ENCODE peak calls at places on chromosomes 4 and X, in five cellular contexts. W is Panc1, Q is suprapubic skin, M is mammary epithelial cell, G is transverse colon. E is an unnamed sample.

GRCh38 chr4:113979157-113979972 is at the start of gene ARSJ:
- DNase-seq in W (no peak), Q (peak; percentile 66), M (peak; percentile 82), G (peak; percentile 54), E (no peak)

GRCh38 chrX:40173662-40174593 is 76.2 kb upstream of the BCOR start:
- DNase-seq in W (no peak), Q (peak; percentile 64), M (no peak), G (peak; percentile 38), E (peak; percentile 44)

GRCh38 chr4:24137963-24138601 is 248.2 kb upstream of the PPARGC1A start:
- DNase-seq in W (no peak), Q (no peak), M (no peak), G (peak; percentile 73), E (no peak)

GRCh38 chr4:105956566-105956965 is 61.3 kb downstream of the NPNT start:
- DNase-seq in W (no peak), Q (no peak), M (no peak), G (no peak), E (no peak)

GRCh38 chr4:15506464-15506863 is 36.8 kb downstream of the CC2D2A start:
- DNase-seq in W (no peak), Q (no peak), M (no peak), G (no peak), E (no peak)

GRCh38 chrX:68686684-68687045 is 39.2 kb downstream of the STARD8 start:
- DNase-seq in W (no peak), Q (no peak), M (no peak), G (no peak), E (no peak)

GRCh38 chr4:74932832-74933561 is at the start of gene PARM1:
- DNase-seq in W (peak; percentile 17), Q (peak; percentile 80), M (peak; percentile 61), G (peak; percentile 97), E (no peak)

GRCh38 chr4:186329372-186329771 is 63.4 kb downstream of the F11 start:
- DNase-seq in W (no peak), Q (no peak), M (no peak), G (no peak), E (no peak)

GRCh38 chr4:108048157-108048556 is 58.5 kb downstream of the HADH start:
- DNase-seq in W (no peak), Q (no peak), M (no peak), G (no peak), E (no peak)

GRCh38 chrX:118526149-118526548 is 30.5 kb downstream of the DOCK11 start:
- DNase-seq in W (no peak), Q (no peak), M (no peak), G (no peak), E (no peak)

GRCh38 chrX:259692-260355 is 21.4 kb upstream of the PLCXD1 start:
- DNase-seq in W (no peak), Q (no peak), M (no peak), G (no peak), E (no peak)

GRCh38 chrX:43735957-43736356 is 79.9 kb downstream of the MAOA start:
- DNase-seq in W (no peak), Q (no peak), M (no peak), G (no peak), E (no peak)

GRCh38 chrX:44431206-44431605 is 87.7 kb upstream of the EFHC2 start:
- DNase-seq in W (no peak), Q (no peak), M (peak; percentile 81), G (no peak), E (no peak)

GRCh38 chr4:105191621-105192210 is 45.0 kb downstream of the TET2 start:
- DNase-seq in W (no peak), Q (no peak), M (peak; percentile 19), G (no peak), E (no peak)

GRCh38 chrX:2823795-2824386 is 4.8 kb upstream of the GYG2 start:
- DNase-seq in W (no peak), Q (no peak), M (no peak), G (peak; percentile 30), E (no peak)

GRCh38 chrX:50838820-50839600 is 25.0 kb upstream of the SHROOM4 start:
- DNase-seq in W (no peak), Q (no peak), M (peak; percentile 55), G (no peak), E (no peak)

GRCh38 chr4:99885063-99885664 is 9.1 kb downstream of the LAMTOR3 start:
- DNase-seq in W (no peak), Q (no peak), M (peak; percentile 34), G (no peak), E (no peak)

GRCh38 chrX:39982927-39983326 is 114.8 kb downstream of the BCOR start:
- DNase-seq in W (no peak), Q (no peak), M (no peak), G (no peak), E (no peak)

GRCh38 chrX:13658602-13659001 is 5.7 kb downstream of the TCEANC start:
- DNase-seq in W (no peak), Q (no peak), M (peak; percentile 51), G (no peak), E (peak; percentile 58)

GRCh38 chrX:15202458-15203177 is 67.3 kb downstream of the ASB9 start:
- DNase-seq in W (no peak), Q (no peak), M (peak; percentile 68), G (no peak), E (no peak)

GRCh38 chrX:114999906-115000305 is 17.5 kb downstream of the IL13RA2 start:
- DNase-seq in W (no peak), Q (no peak), M (no peak), G (no peak), E (no peak)

GRCh38 chrX:110277609-110278008 is 40.3 kb downstream of the AMMECR1 start:
- DNase-seq in W (no peak), Q (no peak), M (no peak), G (no peak), E (no peak)

GRCh38 chrX:151397741-151398070 is 700 bp downstream of the VMA21 start:
- DNase-seq in W (no peak), Q (no peak), M (no peak), G (no peak), E (peak; percentile 14)

GRCh38 chr4:130257271-130257670 is 1161.3 kb downstream of the C4orf33 start:
- DNase-seq in W (no peak), Q (no peak), M (peak; percentile 91), G (no peak), E (no peak)

GRCh38 chr4:67871867-67872266 is 11.9 kb downstream of the TMPRSS11D start:
- DNase-seq in W (peak; percentile 27), Q (no peak), M (peak; percentile 58), G (no peak), E (no peak)

GRCh38 chr4:1285790-1286553 is 3.7 kb upstream of the MAEA start:
- DNase-seq in W (no peak), Q (no peak), M (no peak), G (no peak), E (peak; percentile 19)

GRCh38 chr4:41214158-41215146 is at the start of gene APBB2:
- DNase-seq in W (peak; percentile 84), Q (peak; percentile 96), M (peak; percentile 96), G (peak; percentile 95), E (no peak)

GRCh38 chrX:11239230-11239629 is 54.0 kb upstream of the AMELX start:
- DNase-seq in W (no peak), Q (no peak), M (peak; percentile 73), G (no peak), E (no peak)

GRCh38 chr4:113958766-113959540 is 20.5 kb downstream of the ARSJ start:
- DNase-seq in W (peak; percentile 97), Q (no peak), M (peak; percentile 86), G (no peak), E (no peak)

GRCh38 chr4:82624819-82625218 is 63.0 kb upstream of the TMEM150C start:
- DNase-seq in W (no peak), Q (no peak), M (no peak), G (no peak), E (no peak)

GRCh38 chr4:77127837-77128621 is 29.0 kb upstream of the CCNG2 start:
- DNase-seq in W (no peak), Q (no peak), M (no peak), G (no peak), E (no peak)

GRCh38 chr4:144696376-144696775 is 50.4 kb downstream of the HHIP start:
- DNase-seq in W (no peak), Q (no peak), M (no peak), G (no peak), E (no peak)

GRCh38 chr4:123667496-123667895 is 270.9 kb downstream of the SPRY1 start:
- DNase-seq in W (no peak), Q (no peak), M (peak; percentile 87), G (no peak), E (no peak)

GRCh38 chr4:147594107-147594506 is 23.1 kb upstream of the TMEM184C start:
- DNase-seq in W (no peak), Q (no peak), M (no peak), G (no peak), E (no peak)

GRCh38 chr4:159224412-159224811 is 121.5 kb downstream of the RAPGEF2 start:
- DNase-seq in W (no peak), Q (no peak), M (no peak), G (no peak), E (no peak)
- H3K4me1 ChIP-seq in W (no peaks in the 10 kb centered on the region), Q (peaks cover 26% of the 10 kb centered on the region), M (peaks cover 19% of the 10 kb centered on the region), G (no peaks in the 10 kb centered on the region), E (no peaks in the 10 kb centered on the region)

DNA sequence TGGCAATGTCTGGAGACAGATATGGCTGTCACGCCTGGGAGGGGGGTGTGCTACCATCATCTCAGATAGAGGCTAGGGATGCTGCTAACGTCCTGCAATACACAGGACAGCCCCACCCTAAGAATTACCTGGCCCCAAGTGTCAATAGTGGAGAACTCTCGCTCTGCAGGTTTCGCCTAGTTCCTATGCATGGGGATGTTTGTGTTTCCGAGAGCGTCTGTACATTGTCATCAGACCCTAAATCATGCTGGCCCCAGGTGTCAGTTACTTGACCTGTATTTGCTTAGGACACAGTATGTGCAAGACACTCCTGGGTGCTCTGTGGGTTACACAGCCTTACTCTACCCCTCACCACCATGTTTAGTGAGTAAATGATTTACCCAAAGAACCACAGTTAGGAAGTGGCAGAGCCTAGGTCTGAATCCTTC is 90.8 kb downstream of the AFF1 start:
- DNase-seq in W (no peak), Q (no peak), M (no peak), G (peak; percentile 61), E (no peak)
- H3K4me1 ChIP-seq in W (no peaks in the 10 kb centered on the region), Q (peaks cover 70% of the 10 kb centered on the region), M (peaks cover under 1% of the 10 kb centered on the region), G (peaks cover 41% of the 10 kb centered on the region), E (peaks cover 17% of the 10 kb centered on the region)

DNA sequence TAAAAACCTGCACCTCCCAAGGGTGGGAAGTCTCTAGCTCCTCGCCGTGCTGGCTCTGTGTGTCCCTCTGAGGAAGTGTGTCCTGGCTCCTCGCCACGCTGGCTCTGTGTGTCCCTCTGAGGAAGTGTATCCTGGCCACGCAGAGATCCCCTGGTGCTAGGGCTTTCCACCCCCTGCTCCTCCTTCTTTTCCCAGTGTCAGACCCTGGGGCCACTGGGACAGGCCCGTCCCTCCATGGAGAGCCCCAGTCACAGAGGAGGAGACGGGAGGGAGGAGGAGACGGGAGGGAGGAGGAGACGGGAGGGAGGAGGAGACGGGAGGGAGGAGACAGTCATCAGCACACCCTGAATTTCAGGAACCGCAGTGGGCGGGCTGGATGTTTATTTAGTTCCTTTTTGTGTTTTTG is 53.8 kb upstream of the HGFAC start:
- DNase-seq in W (no peak), Q (peak; percentile 88), M (peak; percentile 88), G (peak; percentile 74), E (no peak)
- H3K4me1 ChIP-seq in W (peaks cover 20% of the 10 kb centered on the region), Q (peaks cover 77% of the 10 kb centered on the region), M (peaks cover 33% of the 10 kb centered on the region), G (no peaks in the 10 kb centered on the region), E (no peaks in the 10 kb centered on the region)

GRCh38 chr4:128517739-128518510 is 230.3 kb upstream of the PGRMC2 start:
- DNase-seq in W (peak; percentile 56), Q (no peak), M (peak; percentile 83), G (peak; percentile 14), E (no peak)
- H3K4me1 ChIP-seq in W (peaks cover 3% of the 10 kb centered on the region), Q (peaks cover 22% of the 10 kb centered on the region), M (peaks cover 23% of the 10 kb centered on the region), G (no peaks in the 10 kb centered on the region), E (no peaks in the 10 kb centered on the region)

E was measured in CD8-positive, alpha-beta memory T cell.